ENCODE peak calls at places on chromosomes 6 and 20, in four cellular contexts. One of them, this sample, is unnamed.

GRCh38 chr20:48148916-48149672 is 363.8 kb upstream of the SULF2 start:
- DNase-seq in ELR: no peak
- DNase-seq in NCI-H345: no peak
- DNase-seq in SJSA1: no peak
- DNase-seq in this sample: no peak

GRCh38 chr20:47790032-47790965 is 5.0 kb upstream of the SULF2 start:
- DNase-seq in ELR: peak; percentile 31
- DNase-seq in NCI-H345: no peak
- DNase-seq in SJSA1: no peak
- DNase-seq in this sample: no peak

GRCh38 chr6:152605342-152605741 is 31.8 kb downstream of the SYNE1 start:
- DNase-seq in ELR: no peak
- DNase-seq in NCI-H345: no peak
- DNase-seq in SJSA1: no peak
- DNase-seq in this sample: no peak

GRCh38 chr6:92110390-92110789 is 1309.0 kb downstream of the EPHA7 start:
- DNase-seq in ELR: no peak
- DNase-seq in NCI-H345: peak; percentile 55
- DNase-seq in SJSA1: no peak
- DNase-seq in this sample: no peak

GRCh38 chr6:165910184-165910583 is 247.1 kb upstream of the PDE10A start:
- DNase-seq in ELR: peak; percentile 56
- DNase-seq in NCI-H345: no peak
- DNase-seq in SJSA1: peak; percentile 52
- DNase-seq in this sample: no peak

GRCh38 chr20:41213150-41213820 is 75.9 kb downstream of the PLCG1 start:
- DNase-seq in ELR: peak; percentile 48
- DNase-seq in NCI-H345: peak; percentile 22
- DNase-seq in SJSA1: no peak
- DNase-seq in this sample: peak; percentile 54

GRCh38 chr6:12578751-12579150 is 137.8 kb upstream of the PHACTR1 start:
- DNase-seq in ELR: peak; percentile 89
- DNase-seq in NCI-H345: no peak
- DNase-seq in SJSA1: no peak
- DNase-seq in this sample: no peak

GRCh38 chr20:39874049-39874893 is 814.8 kb downstream of the MAFB start:
- DNase-seq in ELR: peak; percentile 90
- DNase-seq in NCI-H345: peak; percentile 83
- DNase-seq in SJSA1: peak; percentile 32
- DNase-seq in this sample: peak; percentile 89

GRCh38 chr20:49344975-49345374 is 67.1 kb upstream of the ZNFX1 start:
- DNase-seq in ELR: peak; percentile 97
- DNase-seq in NCI-H345: no peak
- DNase-seq in SJSA1: peak; percentile 94
- DNase-seq in this sample: peak; percentile 89

GRCh38 chr20:14860410-14860814 is 523.0 kb upstream of the FLRT3 start:
- DNase-seq in ELR: no peak
- DNase-seq in NCI-H345: peak; percentile 96
- DNase-seq in SJSA1: no peak
- DNase-seq in this sample: no peak

GRCh38 chr6:78484181-78485064 is 382.9 kb upstream of the IRAK1BP1 start:
- DNase-seq in ELR: no peak
- DNase-seq in NCI-H345: no peak
- DNase-seq in SJSA1: no peak
- DNase-seq in this sample: no peak

GRCh38 chr6:73309784-73310502 is 44.1 kb downstream of the DPPA5 start:
- DNase-seq in ELR: peak; percentile 80
- DNase-seq in NCI-H345: peak; percentile 74
- DNase-seq in SJSA1: peak; percentile 44
- DNase-seq in this sample: peak; percentile 61

GRCh38 chr6:169370054-169370453 is 116.4 kb upstream of the THBS2 start:
- DNase-seq in ELR: peak; percentile 17
- DNase-seq in NCI-H345: peak; percentile 81
- DNase-seq in SJSA1: no peak
- DNase-seq in this sample: no peak

GRCh38 chr6:119044263-119044662 is 34.2 kb downstream of the FAM184A start:
- DNase-seq in ELR: no peak
- DNase-seq in NCI-H345: no peak
- DNase-seq in SJSA1: no peak
- DNase-seq in this sample: no peak

GRCh38 chr20:46196990-46197389 is 78.9 kb downstream of the CD40 start:
- DNase-seq in ELR: no peak
- DNase-seq in NCI-H345: no peak
- DNase-seq in SJSA1: no peak
- DNase-seq in this sample: no peak

GRCh38 chr6:106186714-106187113 is 100.6 kb downstream of the PRDM1 start:
- DNase-seq in ELR: no peak
- DNase-seq in NCI-H345: no peak
- DNase-seq in SJSA1: no peak
- DNase-seq in this sample: no peak

GRCh38 chr6:93419304-93420162 is at the start of gene EPHA7:
- DNase-seq in ELR: peak; percentile 7
- DNase-seq in NCI-H345: peak; percentile 99
- DNase-seq in SJSA1: peak; percentile 36
- DNase-seq in this sample: peak; percentile 87

GRCh38 chr6:129863664-129864063 is 2.5 kb upstream of the TMEM244 start:
- DNase-seq in ELR: peak; percentile 98
- DNase-seq in NCI-H345: no peak
- DNase-seq in SJSA1: peak; percentile 65
- DNase-seq in this sample: no peak